ENCODE peak calls at places on chromosomes 6 and 20, in four cellular contexts. C is left lung, T is cardiac muscle cell, U is body of pancreas. J is an unnamed sample.

GRCh38 chr6:24603241-24603640 is 42.8 kb downstream of the KIAA0319 start:
- DNase-seq in C (no peak), U (no peak), T (no peak), J (no peak)

GRCh38 chr20:24735263-24735662 is 213.8 kb upstream of the CST7 start:
- DNase-seq in T (peak; percentile 5), C (no peak), U (no peak), J (no peak)

GRCh38 chr6:20350215-20350614 is 51.5 kb upstream of the E2F3 start:
- DNase-seq in U (no peak), T (no peak), C (no peak), J (no peak)

GRCh38 chr20:15656124-15656523 is 917.1 kb downstream of the KIF16B start:
- DNase-seq in C (no peak), U (no peak), T (no peak), J (no peak)

GRCh38 chr6:72621243-72622093 is at the start of gene KCNQ5:
- DNase-seq in C (no peak), U (peak; percentile 25), T (peak; percentile 52), J (no peak)

GRCh38 chr6:82737965-82738364 is 327.7 kb downstream of the UBE3D start:
- DNase-seq in C (no peak), T (no peak), U (no peak), J (no peak)

GRCh38 chr6:25306379-25306778 is 27.2 kb downstream of the CARMIL1 start:
- DNase-seq in T (no peak), C (no peak), U (no peak), J (no peak)

GRCh38 chr20:6632187-6632586 is 135.3 kb upstream of the BMP2 start:
- DNase-seq in U (peak; percentile 11), T (peak; percentile 23), C (no peak), J (no peak)

GRCh38 chr20:33130553-33130952 is 37.4 kb upstream of the BPIFA2 start:
- DNase-seq in T (no peak), U (no peak), C (peak; percentile 50), J (no peak)

GRCh38 chr6:153231048-153231635 is 100.1 kb upstream of the RGS17 start:
- DNase-seq in C (peak; percentile 36), U (peak; percentile 78), T (peak; percentile 68), J (peak; percentile 75)

GRCh38 chr6:1081566-1081965 is 230.3 kb upstream of the FOXQ1 start:
- DNase-seq in C (no peak), U (no peak), T (no peak), J (no peak)

GRCh38 chr6:96624957-96625356 is 62.0 kb downstream of the FHL5 start:
- DNase-seq in C (no peak), U (no peak), T (no peak), J (no peak)

GRCh38 chr20:4898282-4898681 is 103.0 kb downstream of the SLC23A2 start:
- DNase-seq in T (no peak), C (no peak), U (no peak), J (no peak)

GRCh38 chr20:38671186-38671585 is 53.1 kb upstream of the SLC32A1 start:
- DNase-seq in U (no peak), C (no peak), T (peak; percentile 54), J (no peak)

GRCh38 chr6:163951990-163952389 is 537.5 kb downstream of the QKI start:
- DNase-seq in U (no peak), C (no peak), T (no peak), J (no peak)

GRCh38 chr20:63973636-63974401 is 4.1 kb upstream of the ZNF512B start:
- DNase-seq in U (peak; percentile 91), T (peak; percentile 94), C (peak; percentile 89), J (peak; percentile 82)

GRCh38 chr6:128724738-128725137 is 158.2 kb upstream of the LAMA2 start:
- DNase-seq in U (no peak), T (no peak), C (no peak), J (no peak)

GRCh38 chr6:128719786-128720185 is 163.2 kb upstream of the LAMA2 start:
- DNase-seq in C (no peak), U (no peak), T (no peak), J (no peak)

GRCh38 chr6:128725271-128726233 is 157.4 kb upstream of the LAMA2 start:
- DNase-seq in U (peak; percentile 9), T (peak; percentile 57), C (no peak), J (no peak)

GRCh38 chr6:128723667-128724066 is 159.3 kb upstream of the LAMA2 start:
- DNase-seq in C (no peak), T (no peak), U (no peak), J (no peak)

GRCh38 chr6:128720891-128721290 is 162.0 kb upstream of the LAMA2 start:
- DNase-seq in U (no peak), T (no peak), C (no peak), J (no peak)
- TF ChIP-seq CTCF in U (no peak), T (no peak), C (no peak), J (no peak)

GRCh38 chr6:7721654-7722053 is 4.2 kb upstream of the BMP6 start:
- DNase-seq in U (no peak), C (no peak), T (no peak), J (no peak)
- TF ChIP-seq CTCF in U (peak; percentile 30), C (peak; percentile 20), T (peak; percentile 47), J (peak; percentile 50)

GRCh38 chr6:28864321-28864923 is 59.4 kb downstream of the TRIM27 start:
- DNase-seq in U (no peak), C (no peak), T (no peak), J (no peak)
- TF ChIP-seq CTCF in U (no peak), C (no peak), T (no peak), J (no peak)

GRCh38 chr6:71482742-71483141 is 194.1 kb downstream of the OGFRL1 start:
- DNase-seq in T (no peak), C (no peak), U (no peak), J (no peak)
- TF ChIP-seq CTCF in T (peak; percentile 45), C (no peak), U (no peak), J (no peak)

GRCh38 chr6:5610640-5611039 is 349.3 kb downstream of the FARS2 start:
- DNase-seq in U (no peak), C (no peak), T (no peak), J (no peak)
- TF ChIP-seq CTCF in U (no peak), C (no peak), T (no peak), J (no peak)

DNA sequence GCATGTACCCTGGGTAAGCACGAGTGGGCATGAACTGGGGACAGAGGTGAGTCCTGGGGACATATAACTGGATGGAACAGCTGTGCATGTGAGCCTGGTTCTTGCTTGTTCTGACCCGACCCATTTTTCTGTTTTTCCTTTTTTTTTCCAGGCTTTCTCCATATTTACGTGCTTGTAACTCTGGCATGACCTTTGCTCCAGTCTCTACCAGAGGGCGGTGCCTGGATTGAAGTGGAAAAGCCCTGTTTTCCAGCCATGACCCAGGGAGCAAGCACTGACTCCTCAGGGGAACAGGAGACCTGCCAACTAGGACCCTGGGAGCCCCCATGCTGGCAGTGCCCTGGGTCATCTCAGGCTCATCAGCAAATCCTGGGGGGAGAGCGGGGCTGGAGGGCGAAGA is 8.0 kb downstream of the TRAF3IP2 start:
- DNase-seq in C (no peak), T (no peak), U (peak; percentile 61), J (no peak)
- TF ChIP-seq CTCF in C (no peak), T (no peak), U (no peak), J (no peak)

DNA sequence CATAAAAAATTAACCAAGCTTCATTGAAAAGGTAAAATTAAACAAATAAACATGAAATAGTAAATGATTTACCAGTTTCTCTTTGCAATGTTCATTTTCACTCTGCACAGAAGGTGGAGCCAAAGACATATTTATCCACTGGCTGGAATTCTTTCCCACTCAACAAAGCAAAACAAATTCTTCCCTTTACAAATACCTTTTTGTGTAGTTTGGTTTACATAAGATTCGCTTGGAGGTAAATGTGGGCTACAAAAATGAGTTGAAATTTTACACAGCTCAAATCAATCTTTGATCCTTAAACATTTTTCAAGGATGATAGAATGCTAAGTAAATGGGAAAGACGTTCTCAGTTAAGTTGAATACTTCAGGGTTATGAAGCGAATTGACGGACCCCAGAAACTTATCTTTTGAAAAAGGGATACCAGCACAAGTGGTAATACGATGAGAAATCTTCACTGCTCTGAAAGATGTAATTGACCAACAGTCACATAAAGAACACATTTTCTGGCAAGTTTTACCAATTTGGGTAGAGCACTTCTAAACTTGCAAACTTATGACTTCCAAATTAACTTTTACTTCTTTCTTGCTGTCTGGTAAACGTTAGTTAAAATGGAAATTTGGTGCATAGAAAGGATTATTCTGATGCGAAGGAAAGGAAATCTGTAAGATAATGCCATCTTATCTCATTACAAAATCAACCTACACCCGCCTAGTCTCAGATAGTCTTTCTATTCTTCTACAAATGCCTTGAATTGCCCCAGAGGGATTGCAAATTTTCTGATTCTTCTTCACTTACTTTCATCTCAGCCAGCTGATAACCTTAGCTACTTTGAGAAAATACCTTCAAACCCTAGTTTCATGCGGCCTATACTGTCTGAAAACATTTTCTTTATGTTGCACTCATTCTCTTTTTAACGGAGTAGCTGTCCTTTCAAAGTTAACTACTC is 4.7 kb upstream of the GJA1 start:
- DNase-seq in T (peak; percentile 46), C (no peak), U (no peak), J (no peak)
- TF ChIP-seq CTCF in T (peak; percentile 63), C (peak; percentile 61), U (peak; percentile 93), J (peak; percentile 63)

GRCh38 chr6:147000545-147001488 is 203.4 kb upstream of the STXBP5 start:
- DNase-seq in T (no peak), C (no peak), U (no peak), J (no peak)

GRCh38 chr6:147009358-147009757 is 194.9 kb upstream of the STXBP5 start:
- DNase-seq in U (no peak), C (no peak), T (no peak), J (no peak)

GRCh38 chr6:147003186-147003585 is 201.0 kb upstream of the STXBP5 start:
- DNase-seq in T (no peak), C (no peak), U (no peak), J (no peak)

GRCh38 chr6:147001621-147002020 is 202.6 kb upstream of the STXBP5 start:
- DNase-seq in C (no peak), T (no peak), U (no peak), J (no peak)

DNA sequence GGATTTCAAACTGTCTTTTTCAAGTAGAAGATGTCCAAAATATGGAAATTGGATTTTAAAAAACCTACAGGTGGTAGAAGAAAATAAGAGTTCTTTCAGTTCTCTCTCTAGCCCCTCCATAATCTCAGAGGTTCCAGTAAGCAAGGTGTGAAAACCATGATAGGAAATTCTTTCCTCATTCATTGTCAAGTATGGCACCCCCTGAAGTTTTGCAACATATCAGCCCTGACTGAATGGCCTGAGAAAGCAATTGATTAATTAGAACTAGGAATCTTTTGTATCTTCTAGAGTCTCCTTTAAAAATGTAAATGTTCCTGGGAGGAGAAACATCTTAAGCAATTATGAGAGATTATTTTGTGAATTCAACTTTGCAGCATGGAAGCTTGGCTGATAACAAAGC is 198.7 kb upstream of the STXBP5 start:
- DNase-seq in U (no peak), C (no peak), T (no peak), J (no peak)
- TF ChIP-seq CTCF in U (no peak), C (no peak), T (no peak), J (no peak)

GRCh38 chr6:5765141-5765760 is 241.5 kb downstream of the NRN1 start:
- DNase-seq in U (no peak), T (no peak), C (no peak), J (no peak)

GRCh38 chr6:5764401-5764955 is 242.2 kb downstream of the NRN1 start:
- DNase-seq in U (no peak), T (no peak), C (no peak), J (no peak)

GRCh38 chr6:5763871-5764270 is 242.9 kb downstream of the NRN1 start:
- DNase-seq in U (no peak), C (no peak), T (no peak), J (no peak)

GRCh38 chr6:5762561-5762968 is 244.2 kb downstream of the NRN1 start:
- DNase-seq in T (no peak), C (no peak), U (no peak), J (no peak)

GRCh38 chr6:5763407-5763806 is 243.3 kb downstream of the NRN1 start:
- DNase-seq in T (no peak), C (no peak), U (no peak), J (no peak)
- TF ChIP-seq CTCF in T (no peak), C (no peak), U (no peak), J (no peak)